ENCODE peak calls at places on chromosomes 12 and 14, in ten cellular contexts. Q is kidney, H is adrenal gland, T is AG09319, D is cardiac muscle cell, C is osteocyte, Z is GM13976, X is nephron progenitor cell, G is left lung, I is AG10803. W is an unnamed sample.

GRCh38 chr12:71686658-71687025 is 760 bp downstream of the TMEM19 start:
- DNase-seq in D (no peak), G (no peak), I (peak), Q (no peak), T (peak), H (no peak), X (no peak), Z (no peak), C (no peak), W (no peak)

GRCh38 chr12:62977419-62977818 is 42.5 kb upstream of the PPM1H start:
- DNase-seq in Z (no peak), Q (no peak), H (no peak), C (no peak), G (no peak), I (peak), T (peak), D (no peak), X (no peak), W (no peak)

GRCh38 chr12:48002179-48002601 is 2.1 kb downstream of the COL2A1 start:
- DNase-seq in T (no peak), Q (peak), H (no peak), C (no peak), D (no peak), I (no peak), G (no peak), Z (no peak), X (peak), W (no peak)

GRCh38 chr12:72491399-72491798 is 219.2 kb downstream of the TRHDE start:
- DNase-seq in I (peak), G (no peak), Z (no peak), Q (no peak), D (peak), C (no peak), X (no peak), H (no peak), T (no peak), W (no peak)

GRCh38 chr14:68247867-68248266 is 428.3 kb downstream of the RAD51B start:
- DNase-seq in T (no peak), C (no peak), G (no peak), D (peak), H (peak), X (no peak), Q (no peak), I (peak), Z (no peak), W (no peak)

GRCh38 chr14:95502381-95502950 is 14.0 kb downstream of the SYNE3 start:
- DNase-seq in Q (no peak), X (no peak), G (no peak), C (no peak), T (no peak), H (peak), I (no peak), D (no peak), Z (no peak), W (no peak)

GRCh38 chr12:2775431-2775830 is 19.3 kb upstream of the FKBP4 start:
- DNase-seq in I (no peak), X (no peak), G (no peak), T (no peak), Z (no peak), D (no peak), Q (no peak), C (no peak), H (no peak), W (no peak)

GRCh38 chr12:105083551-105084105 is 630 bp downstream of the ALDH1L2 start:
- DNase-seq in T (no peak), Z (peak), H (peak), D (peak), X (peak), Q (peak), I (peak), C (peak), G (peak), W (no peak)

GRCh38 chr14:30243805-30244204 is 315.2 kb upstream of the G2E3 start:
- DNase-seq in I (peak), T (no peak), D (peak), X (no peak), C (no peak), Z (no peak), G (no peak), H (no peak), Q (no peak), W (no peak)

GRCh38 chr12:99130808-99131538 is 485.9 kb downstream of the APAF1 start:
- DNase-seq in Z (peak), Q (no peak), C (no peak), T (no peak), G (no peak), X (no peak), I (no peak), H (no peak), D (peak), W (no peak)

GRCh38 chr12:44972746-44973421 is 78.0 kb downstream of the DBX2 start:
- DNase-seq in G (no peak), I (peak), H (peak), T (no peak), Q (no peak), D (peak), Z (peak), X (peak), C (no peak), W (no peak)

GRCh38 chr14:54890794-54891193 is 11.8 kb downstream of the GCH1 start:
- DNase-seq in Q (no peak), T (no peak), C (no peak), G (no peak), I (no peak), D (no peak), X (no peak), Z (peak), H (no peak), W (no peak)

GRCh38 chr14:53128303-53128702 is 24.8 kb downstream of the DDHD1 start:
- DNase-seq in I (no peak), Z (no peak), T (no peak), G (no peak), D (no peak), Q (no peak), X (no peak), C (no peak), H (no peak), W (no peak)

GRCh38 chr14:20652996-20653975 is 11.8 kb upstream of the OR6S1 start:
- DNase-seq in D (peak), H (no peak), G (peak), Q (peak), Z (peak), T (peak), X (peak), C (no peak), I (peak), W (no peak)

GRCh38 chr12:110279976-110280783 is 867 bp upstream of the ATP2A2 start:
- DNase-seq in G (no peak), D (no peak), Z (peak), X (no peak), C (no peak), T (no peak), Q (no peak), I (peak), H (peak), W (no peak)

GRCh38 chr14:66495214-66496098 is 9.3 kb downstream of the CCDC196 start:
- DNase-seq in T (peak), Z (peak), D (peak), I (peak), X (peak), Q (no peak), G (no peak), H (peak), C (no peak), W (no peak)

GRCh38 chr12:121797937-121798801 is 4.7 kb upstream of the RHOF start:
- DNase-seq in T (no peak), Q (peak), H (peak), D (peak), X (no peak), G (peak), C (no peak), Z (no peak), I (no peak), W (no peak)

GRCh38 chr14:85528080-85528881 is 1.7 kb upstream of the FLRT2 start:
- DNase-seq in G (no peak), C (peak), T (peak), H (peak), X (peak), I (peak), D (peak), Q (no peak), Z (no peak), W (no peak)

DNA sequence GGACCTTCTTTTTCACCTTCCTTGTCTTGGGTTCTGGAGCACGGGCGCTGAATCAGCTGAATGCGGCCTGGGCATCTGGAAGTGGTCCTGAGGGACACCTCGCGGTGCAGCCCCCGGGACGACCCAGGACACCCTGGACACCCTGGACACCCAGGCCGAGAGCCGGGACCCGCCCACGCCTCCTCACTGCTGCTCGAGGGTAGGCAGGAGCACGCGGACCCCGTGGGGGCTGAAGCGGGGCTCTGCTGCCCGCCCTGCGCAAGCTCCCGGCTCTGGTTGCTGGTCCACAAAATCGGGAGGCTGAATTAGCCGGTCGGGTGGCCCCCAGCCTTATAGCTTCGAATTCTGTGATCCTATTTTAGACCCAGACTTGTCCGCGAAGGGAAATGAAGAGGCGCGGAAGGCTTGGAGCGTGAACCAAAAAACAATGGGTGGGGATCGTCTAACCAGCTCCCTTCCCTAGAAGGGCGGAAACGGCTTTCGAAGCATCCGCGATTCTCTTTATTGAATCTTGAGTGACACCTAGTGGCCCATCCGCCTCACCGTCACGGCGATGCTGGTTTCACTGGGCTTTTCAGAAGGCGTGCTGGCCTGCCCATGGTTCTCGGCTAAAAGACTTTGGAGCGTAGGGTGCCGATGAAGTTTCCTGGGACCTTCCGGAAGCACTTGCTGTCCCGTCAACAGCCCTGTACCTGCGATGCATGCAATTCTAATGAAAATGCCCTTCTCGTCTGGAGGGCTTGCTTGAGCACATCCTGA is 46.3 kb upstream of the PLXNC1 start:
- DNase-seq in T (peak), I (peak), C (peak), X (peak), H (peak), D (peak), Z (peak), Q (peak), G (peak), W (no peak)
- TF ChIP-seq CTCF in T (peak), I (peak), C (peak), X (peak), H (peak), D (peak), Z (peak), Q (peak), G (peak), W (peak)

DNA sequence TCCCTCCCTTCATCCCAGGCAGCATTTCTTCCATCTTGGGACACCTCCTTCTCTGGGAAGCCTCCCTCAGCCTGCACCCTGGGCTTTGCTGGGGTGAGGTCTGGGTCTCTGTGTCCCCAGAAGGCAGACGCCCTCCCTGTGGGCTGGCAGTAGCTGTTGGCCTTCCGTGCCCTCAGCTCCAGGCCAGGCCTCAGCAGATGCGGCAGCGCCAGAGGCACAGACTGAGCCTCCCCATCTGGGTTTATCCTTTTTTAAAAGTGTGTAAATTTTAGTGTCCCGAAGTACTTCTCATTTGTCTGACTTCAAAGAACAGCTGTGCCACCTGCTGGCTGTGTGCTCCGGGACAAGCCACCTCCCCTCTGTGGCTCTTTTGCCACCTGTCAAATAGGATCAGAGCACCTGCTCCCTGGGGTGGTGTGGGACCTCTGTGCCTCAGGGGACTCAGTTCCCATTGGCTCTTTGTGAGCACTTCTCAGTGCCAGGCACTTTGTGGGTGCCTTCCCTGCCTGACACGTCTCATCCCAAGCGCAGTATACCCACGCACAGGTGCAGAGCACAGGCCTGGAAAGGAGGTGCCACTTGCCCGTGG is 11.1 kb downstream of the EXOC3L4 start:
- DNase-seq in Z (peak), I (no peak), Q (no peak), X (no peak), D (no peak), T (no peak), G (no peak), H (no peak), C (no peak), W (no peak)
- TF ChIP-seq CTCF in Z (peak), I (no peak), Q (no peak), X (no peak), D (no peak), T (no peak), G (no peak), H (peak), C (no peak), W (no peak)

DNA sequence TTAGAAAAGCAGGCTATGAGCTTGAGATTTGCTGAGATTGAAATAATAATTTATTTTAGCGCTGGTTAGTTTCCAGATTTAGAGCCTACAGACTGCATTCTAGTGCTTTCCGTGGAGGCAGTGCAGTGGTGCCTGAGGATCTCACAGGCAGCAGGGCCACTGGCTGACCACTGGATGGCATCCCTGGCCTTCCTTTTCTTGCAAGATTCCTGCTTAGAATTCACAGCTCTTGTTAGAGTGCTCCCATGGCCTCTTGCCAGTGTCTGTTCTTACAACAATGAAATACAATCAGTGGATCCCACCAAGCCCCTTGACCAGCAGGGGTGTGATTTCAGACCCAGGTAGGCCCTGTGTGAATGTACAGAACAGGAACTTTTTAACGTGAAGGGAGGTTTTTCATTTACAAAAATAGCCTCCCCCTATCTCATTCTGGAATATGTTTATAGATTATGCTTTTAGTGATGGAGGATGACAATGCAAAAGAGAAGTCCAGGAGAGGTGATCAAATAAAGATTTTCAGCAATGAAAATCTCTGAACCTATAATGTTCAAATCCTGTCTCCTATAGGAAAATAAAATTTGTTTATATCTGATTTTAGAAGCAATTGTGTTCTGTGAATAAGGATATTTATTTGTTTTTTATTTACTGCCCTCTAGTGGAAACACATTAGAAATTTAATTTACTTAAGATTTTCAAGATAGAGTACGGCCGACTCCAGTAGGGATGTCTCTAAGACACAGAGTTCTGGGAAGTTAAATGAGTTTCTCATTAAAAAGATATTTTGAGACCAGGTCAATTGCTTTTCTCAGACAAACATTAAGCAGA is 362.2 kb upstream of the STXBP6 start:
- DNase-seq in X (peak), Q (no peak), H (no peak), Z (no peak), T (no peak), C (no peak), D (peak), I (peak), G (no peak), W (no peak)
- TF ChIP-seq CTCF in X (peak), Q (no peak), H (no peak), Z (no peak), T (no peak), C (peak), D (no peak), I (peak), G (no peak), W (peak)

DNA sequence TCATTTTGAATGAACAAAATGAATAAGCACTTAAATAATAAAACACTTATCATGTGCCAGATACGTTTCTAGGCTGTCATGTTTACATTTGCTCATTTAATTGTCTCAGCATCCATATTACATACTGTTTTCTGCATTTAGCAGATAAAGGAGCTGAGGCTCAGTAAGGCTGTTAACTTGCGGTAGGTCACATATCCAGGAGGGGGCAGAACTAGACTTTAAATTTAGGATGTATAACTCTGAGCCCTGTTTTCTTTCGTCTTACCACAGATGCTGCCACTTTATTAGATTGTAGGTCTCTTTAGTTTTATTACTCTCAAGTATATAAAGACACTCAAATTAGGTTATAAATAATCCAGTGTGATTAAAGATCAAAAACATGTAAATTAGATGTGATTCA is 17.7 kb downstream of the IRAK4 start:
- DNase-seq in C (no peak), X (no peak), Z (no peak), Q (no peak), D (peak), G (no peak), I (peak), T (no peak), H (no peak), W (no peak)
- TF ChIP-seq CTCF in C (peak), X (peak), Z (peak), Q (no peak), D (peak), G (no peak), I (peak), T (peak), H (no peak), W (peak)

DNA sequence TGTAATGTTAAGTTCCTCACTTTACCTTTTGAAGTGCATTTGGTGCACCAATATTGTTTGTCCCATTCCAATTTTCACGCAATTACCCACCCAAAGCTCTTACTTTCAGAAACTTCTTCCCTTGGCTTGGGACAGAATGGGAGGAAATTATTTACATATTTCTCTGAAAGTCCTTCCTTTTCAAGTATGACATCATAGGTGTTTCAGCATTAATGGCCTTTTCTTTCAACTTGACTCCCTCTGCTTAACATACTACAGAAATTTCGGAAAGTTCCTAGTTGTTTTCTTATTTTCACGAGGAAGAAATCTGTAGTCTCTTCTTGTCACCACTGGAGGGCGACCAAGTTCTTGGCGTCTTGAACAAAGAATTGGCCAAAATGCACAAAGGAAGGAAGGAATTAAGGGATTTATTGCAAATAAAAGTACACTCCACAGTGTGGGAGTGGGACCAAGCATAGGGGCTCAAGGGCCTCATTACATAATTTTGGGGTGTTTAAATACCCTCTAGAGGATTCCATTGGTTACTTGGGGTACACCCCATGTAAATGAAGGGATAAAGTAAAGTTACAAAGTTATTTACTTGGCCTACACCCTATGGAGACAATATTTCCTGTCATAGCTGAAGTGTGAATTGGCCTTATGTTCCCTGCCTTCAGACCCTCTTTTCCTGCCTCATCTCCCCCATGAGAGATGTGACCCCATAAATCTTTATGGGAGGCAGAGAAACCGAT is 70.5 kb downstream of the RPL10L start:
- DNase-seq in H (peak), Q (no peak), I (no peak), Z (peak), C (no peak), G (no peak), D (peak), X (peak), T (no peak), W (no peak)
- TF ChIP-seq CTCF in H (peak), Q (peak), I (no peak), Z (peak), C (peak), G (no peak), D (peak), X (peak), T (no peak), W (peak)

GRCh38 chr12:27523642-27524488 is at the start of gene PPFIBP1:
- DNase-seq in G (peak), I (peak), D (peak), X (peak), Z (peak), T (peak), Q (peak), C (peak), H (peak), W (peak)
- TF ChIP-seq CTCF in G (peak), I (peak), D (peak), X (no peak), Z (peak), T (peak), Q (peak), C (peak), H (peak), W (peak)

GRCh38 chr12:4269279-4269991 is 4.1 kb upstream of the CCND2 start:
- DNase-seq in X (peak), H (peak), I (no peak), D (peak), C (peak), Q (peak), Z (peak), G (peak), T (no peak), W (no peak)
- TF ChIP-seq CTCF in X (no peak), H (peak), I (no peak), D (peak), C (no peak), Q (no peak), Z (peak), G (peak), T (no peak), W (peak)